ENCODE peak calls at places on chromosomes 11 and 22, in five cellular contexts. E is progenitor cell of endocrine pancreas, C is uterus, I is ELR, M is EL. S is an unnamed sample.

GRCh38 chr11:93169950-93170561 is 27.7 kb downstream of the SLC36A4 start:
- DNase-seq in I (peak; percentile 45), E (no peak), M (peak; percentile 8), C (no peak), S (peak; percentile 47)

GRCh38 chr11:36258730-36259360 is 30.4 kb downstream of the COMMD9 start:
- DNase-seq in C (peak; percentile 50), I (peak; percentile 79), E (peak; percentile 46), M (peak; percentile 71), S (peak; percentile 59)

GRCh38 chr11:15136166-15136565 is 21.4 kb downstream of the INSC start:
- DNase-seq in M (no peak), I (no peak), C (no peak), E (no peak), S (no peak)

GRCh38 chr11:123431619-123432018 is 1.6 kb downstream of the GRAMD1B start:
- DNase-seq in I (peak; percentile 45), M (peak; percentile 44), E (no peak), C (no peak), S (peak; percentile 90)

GRCh38 chr11:71425851-71426250 is 22.3 kb downstream of the DHCR7 start:
- DNase-seq in C (no peak), E (no peak), M (no peak), I (no peak), S (peak; percentile 71)

GRCh38 chr11:69012092-69013008 is 696 bp downstream of the MRGPRF start:
- DNase-seq in E (no peak), I (peak; percentile 68), M (peak; percentile 74), C (peak; percentile 60), S (no peak)

GRCh38 chr11:12377824-12378593 is 638 bp downstream of the PARVA start:
- DNase-seq in M (peak; percentile 90), I (peak; percentile 88), E (peak; percentile 65), C (peak; percentile 76), S (peak; percentile 76)

GRCh38 chr22:48894064-48894671 is 933.5 kb downstream of the BRD1 start:
- DNase-seq in M (no peak), I (no peak), E (no peak), C (no peak), S (no peak)

GRCh38 chr11:27757953-27758352 is 57.7 kb upstream of the BDNF start:
- DNase-seq in C (no peak), E (no peak), M (peak; percentile 92), I (peak; percentile 72), S (peak; percentile 45)

GRCh38 chr11:68828155-68828931 is 13.4 kb downstream of the CPT1A start:
- DNase-seq in E (no peak), I (no peak), M (no peak), C (no peak), S (no peak)